ENCODE peak calls at places on chromosomes 16 and 17, in five cellular contexts. P is uterus, U is body of pancreas, Z is breast epithelium, K is adrenal gland. I is an unnamed sample.

GRCh38 chr16:24977673-24978065 is 37.5 kb downstream of the ARHGAP17 start:
- DNase-seq in P (no peak), U (no peak), Z (no peak), K (no peak), I (no peak)

GRCh38 chr17:15263206-15263579 is 1.9 kb downstream of the PMP22 start:
- DNase-seq in P (peak), U (peak), Z (peak), K (peak), I (no peak)

GRCh38 chr17:17391575-17392370 is 85.0 kb upstream of the MED9 start:
- DNase-seq in P (no peak), U (no peak), Z (no peak), K (no peak), I (peak)

GRCh38 chr16:84735846-84736586 is 36.2 kb downstream of the USP10 start:
- DNase-seq in P (no peak), U (peak), Z (no peak), K (peak), I (no peak)

GRCh38 chr16:4082474-4083044 is 33.7 kb downstream of the ADCY9 start:
- DNase-seq in P (no peak), U (no peak), Z (no peak), K (no peak), I (no peak)

GRCh38 chr17:72887917-72888316 is 204.6 kb downstream of the SLC39A11 start:
- DNase-seq in P (no peak), U (no peak), Z (no peak), K (no peak), I (no peak)

GRCh38 chr16:50664270-50664669 is 16.8 kb downstream of the SNX20 start:
- DNase-seq in P (no peak), U (no peak), Z (no peak), K (no peak), I (no peak)

GRCh38 chr16:71287903-71288302 is 1.3 kb downstream of the CMTR2 start:
- DNase-seq in P (no peak), U (no peak), Z (no peak), K (no peak), I (no peak)

GRCh38 chr17:29720471-29720990 is 97.8 kb upstream of the CORO6 start:
- DNase-seq in P (no peak), U (no peak), Z (no peak), K (no peak), I (no peak)

GRCh38 chr17:80724723-80725388 is 180.2 kb downstream of the RPTOR start:
- DNase-seq in P (no peak), U (no peak), Z (no peak), K (no peak), I (no peak)

GRCh38 chr16:59510008-59510424 is 775.9 kb upstream of the GOT2 start:
- DNase-seq in P (no peak), U (no peak), Z (no peak), K (no peak), I (no peak)

GRCh38 chr17:1474402-1475189 is 17.9 kb downstream of the MYO1C start:
- DNase-seq in P (no peak), U (no peak), Z (no peak), K (no peak), I (peak)

GRCh38 chr17:19800571-19800970 is 52.5 kb upstream of the ALDH3A1 start:
- DNase-seq in P (no peak), U (no peak), Z (no peak), K (no peak), I (peak)

GRCh38 chr17:30091771-30092170 is 24.8 kb upstream of the NSRP1 start:
- DNase-seq in P (no peak), U (no peak), Z (no peak), K (no peak), I (no peak)

GRCh38 chr17:30344283-30345088 is 10.6 kb upstream of the TMIGD1 start:
- DNase-seq in P (peak), U (peak), Z (no peak), K (peak), I (no peak)

GRCh38 chr16:83606486-83607030 is 201.2 kb upstream of the HSBP1 start:
- DNase-seq in P (no peak), U (no peak), Z (no peak), K (no peak), I (no peak)

GRCh38 chr17:81580481-81580880 is 28.3 kb upstream of the FAAP100 start:
- DNase-seq in P (no peak), U (no peak), Z (no peak), K (no peak), I (no peak)

GRCh38 chr17:75630071-75630917 is 2.9 kb upstream of the SMIM5 start:
- DNase-seq in P (no peak), U (no peak), Z (no peak), K (no peak), I (no peak)

GRCh38 chr17:47225436-47225858 is 16.3 kb downstream of the MYL4 start:
- DNase-seq in P (peak), U (peak), Z (no peak), K (peak), I (no peak)

GRCh38 chr16:59042296-59042695 is 308.2 kb upstream of the GOT2 start:
- DNase-seq in P (no peak), U (no peak), Z (no peak), K (peak), I (no peak)

GRCh38 chr16:2284797-2285576 is 17.1 kb upstream of the RNPS1 start:
- DNase-seq in P (no peak), U (no peak), Z (no peak), K (no peak), I (no peak)

GRCh38 chr16:56125922-56126321 is 65.4 kb upstream of the GNAO1 start:
- DNase-seq in P (no peak), U (no peak), Z (no peak), K (no peak), I (no peak)

GRCh38 chr16:30700491-30700890 is 1.5 kb downstream of the SRCAP start:
- DNase-seq in P (no peak), U (no peak), Z (no peak), K (peak), I (no peak)

GRCh38 chr16:30698816-30699614 is at the start of gene SRCAP:
- DNase-seq in P (peak), U (peak), Z (peak), K (peak), I (peak)

GRCh38 chr16:30699615-30700099 is 686 bp downstream of the SRCAP start:
- DNase-seq in P (no peak), U (no peak), Z (no peak), K (no peak), I (no peak)

GRCh38 chr16:30697264-30698138 is 1.5 kb upstream of the SRCAP start:
- DNase-seq in P (no peak), U (no peak), Z (no peak), K (no peak), I (no peak)

GRCh38 chr16:30698139-30698815 is 694 bp upstream of the SRCAP start:
- DNase-seq in P (peak), U (peak), Z (peak), K (peak), I (peak)
- TF ChIP-seq CTCF in P (no peak), U (peak), Z (no peak), K (no peak), I (no peak)

GRCh38 chr17:8222380-8222629 is 11.9 kb upstream of the AURKB start:
- DNase-seq in P (no peak), U (no peak), Z (no peak), K (no peak), I (peak)

GRCh38 chr17:8220783-8221662 is 10.6 kb upstream of the AURKB start:
- DNase-seq in P (peak), U (peak), Z (peak), K (peak), I (peak)

GRCh38 chr17:8222630-8223355 is 12.4 kb upstream of the AURKB start:
- DNase-seq in P (peak), U (peak), Z (peak), K (peak), I (peak)

GRCh38 chr17:8223356-8224063 is 13.1 kb upstream of the AURKB start:
- DNase-seq in P (peak), U (peak), Z (peak), K (peak), I (peak)

GRCh38 chr17:8221663-8222379 is 11.4 kb upstream of the AURKB start:
- DNase-seq in P (peak), U (peak), Z (peak), K (peak), I (peak)
- H3K4me3 ChIP-seq in P (peak), U (peak), Z (peak), K (no peak), I (peak)

DNA sequence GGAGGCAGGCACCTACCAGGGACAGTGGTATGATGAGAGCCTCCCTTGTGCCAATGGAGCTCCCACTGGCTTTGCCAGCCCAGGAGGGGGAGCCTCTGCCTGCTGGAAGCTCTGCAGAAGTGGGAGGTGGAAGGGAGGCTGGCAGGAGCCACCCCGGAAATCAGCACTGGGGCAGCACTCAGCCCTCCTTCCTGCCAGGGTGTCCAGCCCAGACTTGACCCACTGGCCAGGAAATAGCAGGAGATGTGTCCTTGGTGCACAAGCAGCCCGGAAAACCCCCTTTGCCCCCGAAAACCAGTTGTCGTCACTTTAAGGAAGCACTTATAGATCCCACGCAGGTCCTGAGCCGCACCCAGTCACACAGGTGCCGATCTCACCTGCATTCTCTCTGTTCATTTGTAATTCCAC is 49.3 kb upstream of the CACNG4 start:
- DNase-seq in P (no peak), U (peak), Z (peak), K (peak), I (peak)
- TF ChIP-seq CTCF in P (no peak), U (peak), Z (no peak), K (peak), I (no peak)

DNA sequence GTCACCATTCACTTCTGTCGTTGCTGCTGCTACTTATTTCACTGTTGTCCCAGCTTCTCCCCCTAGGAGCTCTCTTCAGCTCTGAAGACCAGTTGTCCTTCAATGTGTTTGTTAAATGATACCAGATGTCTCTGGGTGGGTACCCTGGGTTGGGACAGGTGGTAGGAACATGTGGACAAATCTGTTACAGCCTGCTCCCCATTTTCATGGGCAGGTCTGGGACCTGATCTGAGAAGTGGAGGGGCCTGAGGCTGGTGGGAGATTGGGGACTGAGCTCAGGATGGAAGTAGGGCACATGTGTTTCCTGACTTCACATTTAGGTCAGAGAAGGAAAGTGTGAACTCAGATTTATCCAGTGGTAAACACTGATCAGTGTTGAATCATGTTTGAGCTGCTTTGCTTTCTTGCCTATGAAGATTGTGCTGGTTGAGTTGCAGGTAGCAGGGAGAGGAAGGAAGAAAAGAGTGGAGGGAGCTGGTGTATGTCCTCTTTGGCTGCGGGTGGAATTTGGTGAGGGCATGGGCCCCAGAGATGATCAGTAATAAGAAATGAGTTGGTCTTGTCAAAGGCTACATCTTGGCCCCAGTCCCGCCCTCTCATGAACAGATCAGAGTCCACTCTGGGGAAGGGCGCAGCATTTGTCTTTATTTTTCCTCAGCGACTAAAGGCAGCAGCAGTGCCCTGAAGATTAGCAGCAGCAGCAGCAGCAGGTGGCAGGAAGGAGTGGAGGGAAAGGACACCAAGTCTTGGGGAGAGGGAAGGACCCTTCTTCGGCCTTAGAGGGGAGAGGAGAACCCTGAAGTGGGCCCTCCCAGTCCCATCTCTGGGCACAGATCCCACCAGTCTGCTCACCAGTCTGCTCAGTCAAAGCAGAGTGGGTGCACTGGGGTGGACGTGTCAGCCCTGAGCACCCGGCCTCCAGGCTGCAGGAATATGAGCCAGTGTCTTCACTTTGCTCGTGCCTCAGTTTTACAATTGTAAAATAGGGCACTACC is 6.1 kb upstream of the EFTUD2 start:
- DNase-seq in P (peak), U (no peak), Z (no peak), K (no peak), I (no peak)
- H3K4me3 ChIP-seq in P (no peak), U (no peak), Z (no peak), K (no peak), I (no peak)

GRCh38 chr17:63185420-63185819 is 219.4 kb downstream of the TANC2 start:
- DNase-seq in P (no peak), U (no peak), Z (no peak), K (no peak), I (no peak)
- TF ChIP-seq CTCF in P (no peak), U (no peak), Z (no peak), K (no peak), I (no peak)

GRCh38 chr16:23132921-23133532 is 16.2 kb downstream of the USP31 start:
- DNase-seq in P (peak), U (no peak), Z (no peak), K (no peak), I (no peak)
- H3K4me3 ChIP-seq in P (peak), U (no peak), Z (peak), K (no peak), I (no peak)

I was measured in GM12865.